ENCODE peak calls at places on chromosomes 4 and X, in nine cellular contexts. T is activated CD4-positive, alpha-beta T cell treated with anti-CD3 and anti-CD28 coated beads, Interleukin-2, amount 50 U/mL, for 24 hours; M is GM06990; I is putamen; K is NCI-H187 treated with DMSO at 0.1 percent for 48 hours; U is coronary artery; G is brain microvascular endothelial cell; C is SK-MEL-5; X is activated T-cell treated with anti-CD3 and anti-CD28 coated beads for 1 hour. L is an unnamed sample.

GRCh38 chr4:14254806-14255445 is 627.4 kb upstream of the BOD1L1 start:
- DNase-seq in T (no peak), M (no peak), I (no peak), K (no peak), U (no peak), G (no peak), C (no peak), X (no peak), L (no peak)

GRCh38 chrX:21675931-21676330 is 17.8 kb upstream of the KLHL34 start:
- DNase-seq in T (no peak), M (no peak), I (no peak), K (no peak), U (no peak), G (no peak), C (no peak), X (no peak), L (no peak)

GRCh38 chr4:71201817-71202576 is 136.8 kb upstream of the SLC4A4 start:
- DNase-seq in T (no peak), M (no peak), I (no peak), K (no peak), U (no peak), G (no peak), C (no peak), X (no peak), L (no peak)

GRCh38 chrX:150990910-150991309 is 7.8 kb downstream of the HMGB3 start:
- DNase-seq in T (no peak), M (no peak), I (no peak), K (no peak), U (no peak), G (no peak), C (no peak), X (no peak), L (no peak)

GRCh38 chr4:17781831-17782287 is 438 bp upstream of the FAM184B start:
- DNase-seq in T (no peak), M (no peak), I (no peak), K (no peak), U (no peak), G (no peak), C (no peak), X (no peak), L (no peak)

GRCh38 chrX:9659571-9660195 is 106.0 kb downstream of the GPR143 start:
- DNase-seq in T (no peak), M (no peak), I (no peak), K (no peak), U (no peak), G (no peak), C (no peak), X (no peak), L (no peak)

GRCh38 chr4:165610679-165611551 is 232.1 kb downstream of the CPE start:
- DNase-seq in T (no peak), M (no peak), I (no peak), K (no peak), U (no peak), G (no peak), C (no peak), X (no peak), L (no peak)

GRCh38 chr4:31411606-31412005 is 691.4 kb downstream of the PCDH7 start:
- DNase-seq in T (no peak), M (no peak), I (no peak), K (no peak), U (no peak), G (no peak), C (peak), X (no peak), L (no peak)

GRCh38 chr4:38131371-38132139 is 171.4 kb downstream of the PTTG2 start:
- DNase-seq in T (peak), M (peak), I (no peak), K (no peak), U (no peak), G (peak), C (no peak), X (peak), L (no peak)

GRCh38 chr4:7964890-7965662 is 25.4 kb upstream of the AFAP1 start:
- DNase-seq in T (peak), M (no peak), I (peak), K (no peak), U (no peak), G (no peak), C (no peak), X (peak), L (no peak)

GRCh38 chr4:135538698-135539097 is 1337.1 kb upstream of the PABPC4L start:
- DNase-seq in T (no peak), M (no peak), I (no peak), K (no peak), U (no peak), G (no peak), C (no peak), X (no peak), L (no peak)

GRCh38 chrX:80354966-80355465 is 65.2 kb upstream of the TENT5D start:
- DNase-seq in T (no peak), M (no peak), I (no peak), K (peak), U (no peak), G (no peak), C (no peak), X (no peak), L (peak)

GRCh38 chr4:10721616-10722015 is 37.0 kb upstream of the CLNK start:
- DNase-seq in T (no peak), M (no peak), I (no peak), K (no peak), U (no peak), G (no peak), C (no peak), X (no peak), L (no peak)

GRCh38 chr4:171880136-171880535 is 66.9 kb downstream of the GALNTL6 start:
- DNase-seq in T (no peak), M (no peak), I (no peak), K (no peak), U (no peak), G (peak), C (peak), X (no peak), L (no peak)

GRCh38 chr4:139889194-139889762 is 223.7 kb downstream of the MGST2 start:
- DNase-seq in T (no peak), M (no peak), I (no peak), K (no peak), U (no peak), G (no peak), C (no peak), X (no peak), L (no peak)

GRCh38 chr4:165461176-165461835 is 82.5 kb downstream of the CPE start:
- DNase-seq in T (no peak), M (no peak), I (no peak), K (no peak), U (no peak), G (peak), C (no peak), X (no peak), L (no peak)

GRCh38 chr4:22987861-22988260 is 295.1 kb downstream of the GBA3 start:
- DNase-seq in T (no peak), M (no peak), I (peak), K (no peak), U (no peak), G (peak), C (no peak), X (no peak), L (no peak)

GRCh38 chr4:5373327-5373726 is 322.0 kb downstream of the STK32B start:
- DNase-seq in T (no peak), M (no peak), I (no peak), K (no peak), U (peak), G (no peak), C (no peak), X (no peak), L (no peak)

GRCh38 chrX:39869846-39870601 is 227.7 kb downstream of the BCOR start:
- DNase-seq in T (peak), M (no peak), I (no peak), K (no peak), U (no peak), G (peak), C (no peak), X (peak), L (no peak)

GRCh38 chr4:62263454-62263853 is 1063.3 kb downstream of the ADGRL3 start:
- DNase-seq in T (no peak), M (no peak), I (no peak), K (no peak), U (no peak), G (no peak), C (no peak), X (no peak), L (no peak)